ENCODE peak calls at places on chromosomes 1 and 21, in eight cellular contexts. One of them, this sample, is unnamed.

GRCh38 chr1:37631039-37631428 is 3.7 kb downstream of the RSPO1 start:
- DNase-seq in A549: no peak
- DNase-seq in body of pancreas: no peak
- DNase-seq in spleen: no peak
- DNase-seq in Peyer's patch: no peak
- DNase-seq in testis: no peak
- DNase-seq in transverse colon: no peak
- DNase-seq in stomach: no peak
- DNase-seq in this sample: no peak

GRCh38 chr1:78370356-78370755 is 120.4 kb upstream of the PTGFR start:
- DNase-seq in A549: no peak
- DNase-seq in body of pancreas: no peak
- DNase-seq in spleen: no peak
- DNase-seq in Peyer's patch: no peak
- DNase-seq in testis: no peak
- DNase-seq in transverse colon: no peak
- DNase-seq in stomach: no peak
- DNase-seq in this sample: no peak

GRCh38 chr1:78145105-78145580 is 99.4 kb downstream of the GIPC2 start:
- DNase-seq in A549: peak; percentile 21
- DNase-seq in body of pancreas: peak; percentile 71
- DNase-seq in spleen: no peak
- DNase-seq in Peyer's patch: no peak
- DNase-seq in testis: peak; percentile 62
- DNase-seq in transverse colon: peak; percentile 56
- DNase-seq in stomach: peak; percentile 56
- DNase-seq in this sample: no peak

GRCh38 chr1:17043676-17044075 is 10.2 kb downstream of the SDHB start:
- DNase-seq in A549: no peak
- DNase-seq in body of pancreas: no peak
- DNase-seq in spleen: no peak
- DNase-seq in Peyer's patch: no peak
- DNase-seq in testis: no peak
- DNase-seq in transverse colon: no peak
- DNase-seq in stomach: no peak
- DNase-seq in this sample: no peak

GRCh38 chr1:66723985-66724384 is 28.3 kb upstream of the DYNLT5 start:
- DNase-seq in A549: no peak
- DNase-seq in body of pancreas: no peak
- DNase-seq in spleen: no peak
- DNase-seq in Peyer's patch: no peak
- DNase-seq in testis: no peak
- DNase-seq in transverse colon: no peak
- DNase-seq in stomach: no peak
- DNase-seq in this sample: no peak

GRCh38 chr1:186948542-186948941 is 119.8 kb downstream of the PLA2G4A start:
- DNase-seq in A549: no peak
- DNase-seq in body of pancreas: no peak
- DNase-seq in spleen: no peak
- DNase-seq in Peyer's patch: no peak
- DNase-seq in testis: no peak
- DNase-seq in transverse colon: no peak
- DNase-seq in stomach: no peak
- DNase-seq in this sample: no peak

GRCh38 chr1:118989878-118990378 is 1.8 kb upstream of the TBX15 start:
- DNase-seq in A549: no peak
- DNase-seq in body of pancreas: no peak
- DNase-seq in spleen: no peak
- DNase-seq in Peyer's patch: no peak
- DNase-seq in testis: no peak
- DNase-seq in transverse colon: no peak
- DNase-seq in stomach: no peak
- DNase-seq in this sample: no peak

GRCh38 chr1:220905650-220906560 is 26.7 kb downstream of the HLX start:
- DNase-seq in A549: no peak
- DNase-seq in body of pancreas: no peak
- DNase-seq in spleen: no peak
- DNase-seq in Peyer's patch: no peak
- DNase-seq in testis: no peak
- DNase-seq in transverse colon: no peak
- DNase-seq in stomach: no peak
- DNase-seq in this sample: no peak

GRCh38 chr1:28751315-28752056 is 14.7 kb downstream of the YTHDF2 start:
- DNase-seq in A549: no peak
- DNase-seq in body of pancreas: no peak
- DNase-seq in spleen: no peak
- DNase-seq in Peyer's patch: no peak
- DNase-seq in testis: no peak
- DNase-seq in transverse colon: no peak
- DNase-seq in stomach: no peak
- DNase-seq in this sample: no peak

GRCh38 chr1:85330206-85330605 is 53.8 kb upstream of the BCL10 start:
- DNase-seq in A549: no peak
- DNase-seq in body of pancreas: no peak
- DNase-seq in spleen: no peak
- DNase-seq in Peyer's patch: no peak
- DNase-seq in testis: no peak
- DNase-seq in transverse colon: no peak
- DNase-seq in stomach: no peak
- DNase-seq in this sample: no peak

GRCh38 chr1:150874455-150875196 is 1.8 kb downstream of the ARNT start:
- DNase-seq in A549: no peak
- DNase-seq in body of pancreas: no peak
- DNase-seq in spleen: no peak
- DNase-seq in Peyer's patch: no peak
- DNase-seq in testis: peak; percentile 48
- DNase-seq in transverse colon: no peak
- DNase-seq in stomach: no peak
- DNase-seq in this sample: peak; percentile 40

GRCh38 chr1:37739222-37739621 is 25.7 kb downstream of the EPHA10 start:
- DNase-seq in A549: no peak
- DNase-seq in body of pancreas: peak; percentile 80
- DNase-seq in spleen: no peak
- DNase-seq in Peyer's patch: no peak
- DNase-seq in testis: no peak
- DNase-seq in transverse colon: peak; percentile 39
- DNase-seq in stomach: no peak
- DNase-seq in this sample: no peak

GRCh38 chr1:43358121-43358745 is 548 bp upstream of the CDC20 start:
- DNase-seq in A549: peak; percentile 58
- DNase-seq in body of pancreas: peak; percentile 55
- DNase-seq in spleen: no peak
- DNase-seq in Peyer's patch: no peak
- DNase-seq in testis: no peak
- DNase-seq in transverse colon: peak; percentile 64
- DNase-seq in stomach: no peak
- DNase-seq in this sample: no peak

GRCh38 chr1:31694069-31694909 is 9.5 kb downstream of the COL16A1 start:
- DNase-seq in A549: no peak
- DNase-seq in body of pancreas: no peak
- DNase-seq in spleen: no peak
- DNase-seq in Peyer's patch: no peak
- DNase-seq in testis: no peak
- DNase-seq in transverse colon: no peak
- DNase-seq in stomach: no peak
- DNase-seq in this sample: no peak

GRCh38 chr21:18832081-18832670 is 428.6 kb upstream of the TMPRSS15 start:
- DNase-seq in A549: no peak
- DNase-seq in body of pancreas: no peak
- DNase-seq in spleen: no peak
- DNase-seq in Peyer's patch: no peak
- DNase-seq in testis: no peak
- DNase-seq in transverse colon: no peak
- DNase-seq in stomach: no peak
- DNase-seq in this sample: no peak

GRCh38 chr1:59116920-59117542 is 179.9 kb upstream of the FGGY start:
- DNase-seq in A549: no peak
- DNase-seq in body of pancreas: no peak
- DNase-seq in spleen: no peak
- DNase-seq in Peyer's patch: no peak
- DNase-seq in testis: no peak
- DNase-seq in transverse colon: no peak
- DNase-seq in stomach: no peak
- DNase-seq in this sample: no peak

DNA sequence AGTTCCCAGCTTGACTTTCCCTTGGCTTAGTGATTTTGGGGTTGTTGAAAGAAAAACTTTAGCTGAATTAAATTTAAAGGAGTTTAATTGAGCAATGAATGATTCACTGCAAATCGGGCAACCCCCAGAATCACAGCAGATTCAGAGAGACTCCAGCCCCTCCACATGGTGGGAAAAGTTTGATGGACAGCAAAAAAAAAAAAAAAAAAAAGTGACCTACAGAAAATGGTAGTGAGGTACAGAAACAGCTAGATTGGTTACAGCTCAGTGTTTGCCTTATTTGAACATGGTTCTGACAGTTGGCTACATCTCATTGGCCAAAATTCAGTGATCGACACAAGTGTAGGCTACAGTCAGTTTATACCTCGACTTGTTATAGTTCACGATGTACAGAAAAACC is 12.6 kb upstream of the IFNAR2 start:
- DNase-seq in A549: no peak
- DNase-seq in body of pancreas: no peak
- DNase-seq in spleen: no peak
- DNase-seq in Peyer's patch: no peak
- DNase-seq in testis: no peak
- DNase-seq in transverse colon: no peak
- DNase-seq in stomach: no peak
- DNase-seq in this sample: no peak
- H3K4me1 ChIP-seq in A549: no peaks in the 10 kb centered on the region
- H3K4me1 ChIP-seq in body of pancreas: peaks cover 3% of the 10 kb centered on the region
- H3K4me1 ChIP-seq in spleen: peaks cover 12% of the 10 kb centered on the region
- H3K4me1 ChIP-seq in Peyer's patch: peaks cover 10% of the 10 kb centered on the region
- H3K4me1 ChIP-seq in testis: peaks cover 5% of the 10 kb centered on the region
- H3K4me1 ChIP-seq in transverse colon: no peaks in the 10 kb centered on the region
- H3K4me1 ChIP-seq in stomach: no peaks in the 10 kb centered on the region
- H3K4me1 ChIP-seq in this sample: peaks cover 19% of the 10 kb centered on the region

GRCh38 chr1:18256318-18257235 is 149.0 kb downstream of the IGSF21 start:
- DNase-seq in A549: peak; percentile 15
- DNase-seq in body of pancreas: peak; percentile 64
- DNase-seq in spleen: no peak
- DNase-seq in Peyer's patch: no peak
- DNase-seq in testis: peak; percentile 69
- DNase-seq in transverse colon: peak; percentile 38
- DNase-seq in stomach: peak; percentile 47
- DNase-seq in this sample: peak; percentile 54
- TF ChIP-seq CTCF in A549: no peak
- TF ChIP-seq CTCF in body of pancreas: no peak
- TF ChIP-seq CTCF in spleen: no peak
- TF ChIP-seq CTCF in Peyer's patch: no peak
- TF ChIP-seq CTCF in testis: no peak
- TF ChIP-seq CTCF in transverse colon: no peak
- TF ChIP-seq CTCF in stomach: no peak
- TF ChIP-seq CTCF in this sample: no peak

DNA sequence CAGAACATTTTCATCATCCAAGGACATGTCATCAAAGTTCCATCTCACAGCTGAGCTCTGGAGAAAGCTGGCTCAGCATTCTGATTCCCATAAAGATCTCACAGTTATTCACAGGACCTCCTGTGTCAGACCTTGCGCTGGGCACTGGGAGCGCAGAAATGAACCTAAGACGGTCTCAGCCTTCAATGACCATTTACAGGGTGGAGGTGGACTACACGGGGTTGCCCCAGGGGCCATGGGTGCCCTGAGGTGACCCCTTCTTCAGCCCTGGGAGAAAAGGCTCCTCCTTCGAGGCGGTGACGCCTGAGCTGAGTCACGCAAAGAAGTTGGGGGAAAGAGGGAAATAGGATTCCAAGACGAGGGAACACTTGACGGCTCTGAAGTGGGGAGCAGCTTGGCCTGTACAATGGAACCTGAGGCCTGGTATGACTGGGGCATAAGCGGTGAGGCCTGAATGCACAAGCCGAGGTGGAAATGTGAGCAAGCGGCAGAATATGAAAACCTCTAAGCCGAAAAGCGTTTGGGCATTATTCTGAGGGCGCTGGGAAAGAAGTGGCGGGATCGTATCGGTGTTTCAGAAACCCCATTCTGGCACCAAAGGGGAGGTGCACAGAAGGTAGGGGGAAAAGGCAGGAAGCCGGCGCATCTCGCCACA is 787 bp downstream of the CC2D1B start:
- DNase-seq in A549: peak; percentile 62
- DNase-seq in body of pancreas: peak; percentile 59
- DNase-seq in spleen: peak; percentile 83
- DNase-seq in Peyer's patch: peak; percentile 61
- DNase-seq in testis: peak; percentile 43
- DNase-seq in transverse colon: peak; percentile 66
- DNase-seq in stomach: peak; percentile 47
- DNase-seq in this sample: peak; percentile 44
- TF ChIP-seq POLR2A in A549: peak; percentile 6
- TF ChIP-seq POLR2A in body of pancreas: no peak
- TF ChIP-seq POLR2A in spleen: no peak
- TF ChIP-seq POLR2A in Peyer's patch: no peak
- TF ChIP-seq POLR2A in testis: no peak
- TF ChIP-seq POLR2A in transverse colon: no peak
- TF ChIP-seq POLR2A in stomach: no peak
- TF ChIP-seq POLR2A in this sample: no peak

GRCh38 chr1:213986925-213987250 is 885 bp upstream of the PROX1 start:
- DNase-seq in A549: no peak
- DNase-seq in body of pancreas: no peak
- DNase-seq in spleen: no peak
- DNase-seq in Peyer's patch: no peak
- DNase-seq in testis: no peak
- DNase-seq in transverse colon: no peak
- DNase-seq in stomach: no peak
- DNase-seq in this sample: no peak

GRCh38 chr1:213986020-213986924 is 1.5 kb upstream of the PROX1 start:
- DNase-seq in A549: no peak
- DNase-seq in body of pancreas: no peak
- DNase-seq in spleen: no peak
- DNase-seq in Peyer's patch: no peak
- DNase-seq in testis: no peak
- DNase-seq in transverse colon: no peak
- DNase-seq in stomach: no peak
- DNase-seq in this sample: peak; percentile 53

GRCh38 chr1:213987876-213988638 is at the start of gene PROX1:
- DNase-seq in A549: peak; percentile 86
- DNase-seq in body of pancreas: peak; percentile 93
- DNase-seq in spleen: peak; percentile 85
- DNase-seq in Peyer's patch: peak; percentile 83
- DNase-seq in testis: peak; percentile 91
- DNase-seq in transverse colon: peak; percentile 78
- DNase-seq in stomach: peak; percentile 77
- DNase-seq in this sample: peak; percentile 88

GRCh38 chr1:213988639-213989070 is 882 bp downstream of the PROX1 start:
- DNase-seq in A549: no peak
- DNase-seq in body of pancreas: peak; percentile 40
- DNase-seq in spleen: no peak
- DNase-seq in Peyer's patch: no peak
- DNase-seq in testis: no peak
- DNase-seq in transverse colon: no peak
- DNase-seq in stomach: no peak
- DNase-seq in this sample: no peak

DNA sequence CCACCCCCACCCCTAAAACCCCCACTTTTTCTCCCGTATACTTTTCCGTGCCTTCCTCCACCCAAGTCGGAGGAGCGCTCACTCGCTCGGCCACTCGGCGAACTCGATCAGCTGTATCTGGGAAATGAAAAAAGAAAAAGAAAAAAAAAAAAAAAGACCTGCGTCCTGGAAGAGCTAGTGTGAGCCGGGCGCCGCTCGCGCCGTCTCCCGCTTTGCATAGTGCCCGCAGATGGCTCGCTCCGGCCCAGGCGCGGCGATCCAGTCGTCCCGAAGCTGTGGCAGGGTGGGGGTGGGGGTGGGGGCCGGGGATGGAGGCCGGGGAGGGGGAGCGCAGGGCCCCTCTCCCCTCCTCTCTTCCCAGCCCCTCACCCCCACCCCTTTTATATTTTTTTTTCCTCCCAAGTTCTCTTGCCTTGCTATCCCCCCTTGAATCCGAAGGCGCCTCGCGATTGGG is 324 bp upstream of the PROX1 start:
- DNase-seq in A549: no peak
- DNase-seq in body of pancreas: no peak
- DNase-seq in spleen: peak; percentile 75
- DNase-seq in Peyer's patch: no peak
- DNase-seq in testis: no peak
- DNase-seq in transverse colon: no peak
- DNase-seq in stomach: peak; percentile 42
- DNase-seq in this sample: no peak
- H3K4me1 ChIP-seq in A549: peaks cover 6% of the 10 kb centered on the region
- H3K4me1 ChIP-seq in body of pancreas: peaks cover 48% of the 10 kb centered on the region
- H3K4me1 ChIP-seq in spleen: peaks cover 3% of the 10 kb centered on the region
- H3K4me1 ChIP-seq in Peyer's patch: no peaks in the 10 kb centered on the region
- H3K4me1 ChIP-seq in testis: peaks cover 22% of the 10 kb centered on the region
- H3K4me1 ChIP-seq in transverse colon: peaks cover 18% of the 10 kb centered on the region
- H3K4me1 ChIP-seq in stomach: peaks cover 63% of the 10 kb centered on the region
- H3K4me1 ChIP-seq in this sample: no peaks in the 10 kb centered on the region